ENCODE peak calls at places on chromosomes 16 and 17, in eight cellular contexts. H is thoracic aorta; W is CD4-positive, alpha-beta T cell; V is fibroblast of gingiva; M is posterior cingulate gyrus; C is NCI-H1092; D is COR-L47; K is substantia nigra. X is an unnamed sample.

GRCh38 chr16:9859706-9860105 is 322.5 kb downstream of the GRIN2A start:
- DNase-seq in M (no peak), K (no peak), V (peak; percentile 57), H (no peak), W (no peak), D (no peak), C (no peak), X (no peak)

GRCh38 chr17:39622380-39623006 is 4.3 kb upstream of the PPP1R1B start:
- DNase-seq in H (no peak), W (no peak), K (no peak), C (no peak), D (no peak), V (no peak), M (no peak), X (no peak)

GRCh38 chr17:78111012-78111726 is 17.4 kb downstream of the TMC6 start:
- DNase-seq in H (no peak), W (no peak), C (no peak), D (no peak), M (no peak), V (no peak), K (no peak), X (no peak)

GRCh38 chr16:47664653-47665325 is 203.7 kb downstream of the PHKB start:
- DNase-seq in M (no peak), C (no peak), K (no peak), D (no peak), W (no peak), H (no peak), V (peak; percentile 21), X (no peak)

GRCh38 chr16:15404792-15405191 is 9.2 kb downstream of the MPV17L start:
- DNase-seq in C (no peak), M (no peak), K (no peak), W (no peak), V (peak; percentile 35), D (no peak), H (no peak), X (no peak)

GRCh38 chr16:81333356-81333755 is 18.6 kb downstream of the GAN start:
- DNase-seq in M (no peak), C (no peak), D (no peak), V (no peak), W (no peak), K (no peak), H (no peak), X (no peak)

GRCh38 chr17:38911081-38911730 is 14.2 kb upstream of the LASP1NB start:
- DNase-seq in H (no peak), M (no peak), C (no peak), V (no peak), W (no peak), K (no peak), D (no peak), X (no peak)

GRCh38 chr16:87185313-87185712 is 131.9 kb downstream of the C16orf95 start:
- DNase-seq in K (no peak), D (no peak), H (no peak), M (no peak), W (no peak), C (peak; percentile 33), V (no peak), X (no peak)

GRCh38 chr16:8727084-8727590 is 52.7 kb downstream of the ABAT start:
- DNase-seq in D (no peak), C (no peak), M (no peak), H (no peak), V (no peak), K (no peak), W (no peak), X (no peak)

GRCh38 chr17:15893333-15894024 is 51.5 kb upstream of the ADORA2B start:
- DNase-seq in M (no peak), V (peak; percentile 44), H (no peak), D (no peak), K (no peak), W (no peak), C (no peak), X (no peak)

GRCh38 chr17:64103751-64104364 is 26.1 kb downstream of the ERN1 start:
- DNase-seq in V (no peak), H (no peak), M (no peak), W (no peak), C (no peak), K (no peak), D (no peak), X (no peak)

GRCh38 chr17:16085066-16085699 is 85.6 kb downstream of the TTC19 start:
- DNase-seq in H (no peak), V (peak; percentile 80), M (no peak), W (no peak), K (no peak), D (no peak), C (no peak), X (no peak)

X was measured in anterior cingulate cortex.